ENCODE peak calls at places on chromosomes 5 and 9, in five cellular contexts. H is endodermal cell, S is lower lobe of right lung, N is cardiac muscle cell, I is mesendoderm. Y is an unnamed sample. For H3K4me1, the result is how much of the 10 kb centered on the place peaks cover.

GRCh38 chr9:33040792-33041458 is 15.9 kb downstream of the DNAJA1 start:
- DNase-seq in H (no peak), I (no peak), S (no peak), N (no peak), Y (no peak)

GRCh38 chr9:88722753-88723152 is 187.8 kb downstream of the NXNL2 start:
- DNase-seq in H (peak), S (no peak), I (peak), N (peak), Y (no peak)

GRCh38 chr9:69190866-69191672 is 17.0 kb downstream of the TJP2 start:
- DNase-seq in H (no peak), I (no peak), S (no peak), N (no peak), Y (no peak)

GRCh38 chr5:67577424-67577823 is 380.8 kb upstream of the CD180 start:
- DNase-seq in N (no peak), H (no peak), I (no peak), S (no peak), Y (no peak)

GRCh38 chr5:133754575-133755169 is 142.3 kb upstream of the FSTL4 start:
- DNase-seq in H (peak), N (peak), S (no peak), I (peak), Y (no peak)

GRCh38 chr5:62143268-62144229 is 162.5 kb upstream of the KIF2A start:
- DNase-seq in N (peak), I (peak), H (peak), S (no peak), Y (peak)

GRCh38 chr5:170623576-170624181 is 119.9 kb downstream of the KCNIP1 start:
- DNase-seq in I (peak), S (no peak), H (peak), N (peak), Y (peak)

GRCh38 chr5:177085985-177086917 is at the start of gene FGFR4:
- DNase-seq in H (peak), S (peak), N (peak), I (peak), Y (peak)

GRCh38 chr9:32672478-32672877 is 37.0 kb upstream of the TAF1L start:
- DNase-seq in S (no peak), H (no peak), N (no peak), I (no peak), Y (peak)

GRCh38 chr9:89309166-89309565 is 1.8 kb upstream of the CKS2 start:
- DNase-seq in S (no peak), H (no peak), I (peak), N (no peak), Y (no peak)

GRCh38 chr9:2439957-2440356 is 181.6 kb upstream of the VLDLR start:
- DNase-seq in S (no peak), H (no peak), I (peak), N (no peak), Y (no peak)

GRCh38 chr9:12923472-12924009 is 148.7 kb downstream of the LURAP1L start:
- DNase-seq in N (peak), H (no peak), S (peak), I (no peak), Y (no peak)

GRCh38 chr5:143594913-143595818 is 191.7 kb upstream of the NR3C1 start:
- DNase-seq in H (no peak), S (no peak), I (no peak), N (no peak), Y (peak)

GRCh38 chr9:100933656-100934055 is 94.9 kb upstream of the PLPPR1 start:
- DNase-seq in S (no peak), I (no peak), H (no peak), N (no peak), Y (no peak)

GRCh38 chr9:120396926-120397325 is 183.0 kb downstream of the CDK5RAP2 start:
- DNase-seq in I (no peak), S (no peak), N (no peak), H (no peak), Y (no peak)

GRCh38 chr9:89788457-89788856 is 183.6 kb downstream of the GADD45G start:
- DNase-seq in S (no peak), H (no peak), I (no peak), N (no peak), Y (no peak)

GRCh38 chr5:122415030-122415429 is 103.0 kb downstream of the SNCAIP start:
- DNase-seq in N (peak), S (no peak), H (no peak), I (no peak), Y (no peak)

GRCh38 chr5:164054461-164054860 is 549.0 kb downstream of the MAT2B start:
- DNase-seq in S (no peak), N (no peak), H (no peak), I (no peak), Y (no peak)

GRCh38 chr5:130337179-130337888 is 433.1 kb downstream of the CHSY3 start:
- DNase-seq in N (no peak), I (peak), S (no peak), H (no peak), Y (peak)

GRCh38 chr5:56123531-56124243 is 109.4 kb downstream of the ANKRD55 start:
- DNase-seq in S (no peak), I (peak), N (peak), H (peak), Y (peak)

GRCh38 chr5:36521219-36521618 is 85.2 kb upstream of the SLC1A3 start:
- DNase-seq in I (no peak), S (no peak), H (no peak), N (no peak), Y (no peak)

GRCh38 chr9:110255417-110256141 is 728 bp downstream of the TXN start:
- DNase-seq in I (peak), H (peak), S (peak), N (peak), Y (peak)

GRCh38 chr9:89530721-89531120 is 32.8 kb upstream of the SEMA4D start:
- DNase-seq in I (peak), S (no peak), H (no peak), N (no peak), Y (no peak)

GRCh38 chr5:140966293-140967225 is at the start of gene PCDHAC2:
- DNase-seq in N (peak), S (peak), I (peak), H (peak), Y (peak)

GRCh38 chr5:141864371-141865370 is 13.5 kb downstream of the PCDH1 start:
- DNase-seq in S (no peak), I (no peak), N (no peak), H (no peak), Y (no peak)

GRCh38 chr9:114001410-114001685 is 76.8 kb downstream of the AMBP start:
- DNase-seq in N (no peak), S (no peak), H (no peak), I (no peak), Y (no peak)

GRCh38 chr5:75566710-75567309 is 44.4 kb upstream of the ANKDD1B start:
- DNase-seq in H (peak), S (no peak), N (peak), I (peak), Y (peak)

GRCh38 chr5:73867344-73868335 is 241.6 kb downstream of the ARHGEF28 start:
- DNase-seq in N (no peak), I (no peak), S (peak), H (no peak), Y (peak)

GRCh38 chr9:110640736-110641135 is 27.9 kb upstream of the MUSK start:
- DNase-seq in H (no peak), N (peak), I (peak), S (no peak), Y (no peak)

GRCh38 chr5:95615164-95615467 is 4.8 kb upstream of the GPR150 start:
- DNase-seq in H (no peak), I (no peak), S (no peak), N (no peak), Y (no peak)

GRCh38 chr5:163565931-163566608 is 60.7 kb downstream of the MAT2B start:
- DNase-seq in S (peak), I (peak), N (peak), H (peak), Y (no peak)

GRCh38 chr9:36187414-36187813 is 3.3 kb upstream of the CLTA start:
- DNase-seq in I (peak), S (no peak), H (no peak), N (no peak), Y (no peak)

GRCh38 chr5:4087110-4087509 is 491.5 kb downstream of the IRX1 start:
- DNase-seq in S (no peak), H (no peak), I (no peak), N (no peak), Y (no peak)

GRCh38 chr5:139760066-139761056 is 35.2 kb upstream of the PSD2 start:
- DNase-seq in H (peak), I (no peak), N (no peak), S (no peak), Y (peak)

GRCh38 chr9:36862206-36863145 is 171.6 kb downstream of the PAX5 start:
- DNase-seq in N (peak), I (peak), H (peak), S (peak), Y (no peak)

GRCh38 chr9:124214116-124214515 is 43.6 kb upstream of the NEK6 start:
- DNase-seq in N (no peak), H (peak), S (no peak), I (no peak), Y (no peak)

GRCh38 chr5:117680421-117680820 is 1105.8 kb upstream of the SEMA6A start:
- DNase-seq in N (no peak), I (no peak), H (no peak), S (no peak), Y (no peak)

GRCh38 chr5:82494942-82495341 is 216.8 kb upstream of the RPS23 start:
- DNase-seq in H (no peak), N (no peak), I (no peak), S (no peak), Y (no peak)

GRCh38 chr5:69217154-69217731 is 17.4 kb upstream of the CDK7 start:
- DNase-seq in N (no peak), I (no peak), H (no peak), S (no peak), Y (no peak)

GRCh38 chr5:138573223-138573622 is 2.0 kb downstream of the HSPA9 start:
- DNase-seq in H (no peak), I (no peak), S (no peak), N (no peak), Y (no peak)
- H3K4me3 ChIP-seq in H (peak), I (no peak), S (no peak), N (no peak), Y (no peak)

DNA sequence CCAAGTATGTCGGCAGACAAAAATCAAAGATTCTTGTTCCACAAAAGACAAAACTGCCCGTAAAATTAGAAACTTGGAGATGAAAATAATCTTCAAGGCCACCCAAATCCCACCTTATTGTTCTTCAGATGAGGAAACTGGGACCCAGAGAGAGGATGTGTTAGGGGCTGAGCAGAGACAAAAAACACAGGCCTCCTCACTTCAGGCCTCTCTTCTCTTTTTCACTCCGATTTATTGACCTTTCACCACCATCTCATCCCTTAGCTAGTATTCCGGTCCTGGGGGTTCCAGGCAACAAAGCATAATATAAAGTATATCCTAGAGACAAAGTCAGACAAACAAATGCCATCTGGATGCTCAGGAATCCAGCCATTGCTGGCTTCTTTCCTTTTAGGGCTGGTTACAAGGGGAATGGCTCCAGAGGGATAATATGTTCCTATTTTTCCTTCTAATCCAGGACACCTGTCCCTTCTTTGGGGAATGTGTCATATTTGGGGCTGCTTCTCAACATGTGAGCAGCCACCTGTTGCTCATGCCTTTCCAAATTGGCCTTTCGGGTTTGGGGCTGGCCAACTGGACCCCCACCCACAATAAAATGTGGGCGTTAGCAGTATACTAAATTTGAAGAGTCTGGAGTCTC is 42.2 kb upstream of the AFAP1L1 start:
- DNase-seq in I (no peak), S (no peak), N (no peak), H (no peak), Y (no peak)
- H3K27ac ChIP-seq in I (no peak), S (peak), N (no peak), H (no peak), Y (peak)

DNA sequence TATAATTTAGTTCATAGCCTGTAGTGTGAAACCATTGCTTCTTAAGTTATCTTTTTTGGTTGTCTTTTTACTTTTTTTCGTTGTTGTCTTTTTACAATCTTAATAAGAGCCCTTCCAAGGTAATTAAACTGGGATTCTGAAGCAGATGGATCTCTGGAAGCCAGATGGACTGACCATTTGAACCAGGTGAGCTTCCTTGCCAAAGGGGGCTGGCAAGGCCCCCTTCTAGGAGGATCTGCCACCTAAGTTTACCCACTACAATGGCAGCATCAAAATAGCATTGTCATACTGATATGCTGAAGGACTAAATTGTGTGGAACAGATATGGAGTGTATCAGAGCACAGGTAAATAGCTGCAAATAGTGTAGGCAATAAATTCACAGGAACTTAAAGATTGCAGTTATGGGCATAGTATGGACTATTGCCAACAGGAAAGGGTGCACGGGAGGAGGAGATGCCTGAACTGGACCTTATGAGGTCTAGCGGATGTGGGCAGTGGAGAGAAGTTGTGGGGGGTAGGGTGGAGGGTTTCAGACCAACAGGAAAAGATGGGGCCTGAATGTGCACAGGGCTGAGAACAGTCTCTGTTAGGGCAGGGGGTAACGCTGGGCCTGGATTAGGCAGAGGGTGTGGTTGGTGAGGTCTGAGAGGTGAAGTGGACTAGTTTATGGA is 61.5 kb upstream of the CTXN3 start:
- DNase-seq in N (no peak), I (no peak), H (no peak), S (no peak), Y (no peak)
- H3K4me1 ChIP-seq in N (under half), I (under half), H (under half), S (under half), Y (under half)

GRCh38 chr9:136568288-136569081 is 22.6 kb upstream of the NOTCH1 start:
- DNase-seq in N (no peak), I (peak), S (no peak), H (peak), Y (peak)
- H3K4me3 ChIP-seq in N (no peak), I (no peak), S (no peak), H (no peak), Y (peak)

GRCh38 chr5:21739096-21739495 is 1114.0 kb downstream of the CDH12 start:
- DNase-seq in H (no peak), I (no peak), N (no peak), S (no peak), Y (no peak)
- H3K27ac ChIP-seq in H (no peak), I (no peak), N (no peak), S (no peak), Y (no peak)

GRCh38 chr5:37696190-37697021 is 143.4 kb downstream of the GDNF start:
- DNase-seq in N (no peak), I (peak), S (no peak), H (no peak), Y (no peak)
- H3K4me1 ChIP-seq in N (under half), I (under half), S (under half), H (under half), Y (under half)

DNA sequence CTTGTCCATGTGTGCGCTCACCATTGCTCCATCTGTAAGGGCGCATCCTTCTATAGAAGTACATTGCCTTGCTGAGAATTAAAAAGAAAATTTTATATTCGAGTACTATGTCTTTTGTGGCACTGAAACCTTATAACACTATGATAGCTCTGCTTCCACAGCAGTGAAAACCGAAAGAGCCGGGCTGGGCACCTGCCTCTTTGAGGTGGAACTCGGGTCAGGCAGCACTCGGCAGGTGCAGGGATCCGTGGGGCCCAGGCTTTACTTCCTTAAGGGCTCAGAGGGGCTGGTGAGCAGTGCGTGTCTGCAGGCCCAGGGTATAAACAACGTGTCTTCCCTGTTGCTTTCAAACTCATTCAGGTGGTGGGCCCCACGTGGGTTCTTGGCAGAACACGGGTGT is 69.9 kb downstream of the OTULIN start:
- DNase-seq in H (no peak), I (no peak), N (no peak), S (no peak), Y (no peak)
- H3K4me3 ChIP-seq in H (no peak), I (no peak), N (no peak), S (no peak), Y (no peak)

GRCh38 chr5:160286947-160287346 is 25.4 kb downstream of the CCNJL start:
- DNase-seq in S (no peak), N (no peak), I (no peak), H (no peak), Y (no peak)
- H3K27ac ChIP-seq in S (peak), N (peak), I (peak), H (peak), Y (no peak)

Y was measured in SJSA1.